ENCODE peak calls at places on chromosome 12, in six cellular contexts. P is K562, Y is HCT116, V is H1, G is GM12878, K is HepG2. N is an unnamed sample.

GRCh38 chr12:121753844-121754264 is 39.6 kb downstream of the RHOF start:
- DNase-seq in P (no peak), Y (no peak), V (no peak), G (no peak), K (no peak), N (no peak)

GRCh38 chr12:52147367-52147972 is 44.3 kb downstream of the KRT80 start:
- DNase-seq in P (peak), Y (peak), V (no peak), G (no peak), K (peak), N (peak)

GRCh38 chr12:100867639-100868393 is 73.2 kb downstream of the ANO4 start:
- DNase-seq in P (no peak), Y (no peak), V (peak), G (no peak), K (no peak), N (no peak)

GRCh38 chr12:62221107-62221506 is 39.1 kb upstream of the USP15 start:
- DNase-seq in P (no peak), Y (no peak), V (no peak), G (no peak), K (no peak), N (no peak)

GRCh38 chr12:131929530-131930456 is 717 bp downstream of the PUS1 start:
- DNase-seq in P (peak), Y (no peak), V (no peak), G (no peak), K (no peak), N (peak)

GRCh38 chr12:3827301-3828000 is 45.7 kb downstream of the PARP11 start:
- DNase-seq in P (no peak), Y (no peak), V (no peak), G (peak), K (no peak), N (no peak)

GRCh38 chr12:13573698-13574321 is 377.3 kb downstream of the EMP1 start:
- DNase-seq in P (no peak), Y (peak), V (no peak), G (no peak), K (no peak), N (no peak)

GRCh38 chr12:31006416-31007152 is 67.1 kb upstream of the DDX11 start:
- DNase-seq in P (no peak), Y (no peak), V (no peak), G (no peak), K (no peak), N (no peak)

GRCh38 chr12:5456906-5457305 is 25.0 kb downstream of the NTF3 start:
- DNase-seq in P (no peak), Y (no peak), V (no peak), G (no peak), K (no peak), N (peak)

GRCh38 chr12:62841841-62842240 is 93.1 kb downstream of the PPM1H start:
- DNase-seq in P (no peak), Y (no peak), V (no peak), G (no peak), K (no peak), N (peak)

GRCh38 chr12:121537814-121538698 is 42.8 kb downstream of the KDM2B start:
- DNase-seq in P (no peak), Y (no peak), V (no peak), G (no peak), K (no peak), N (peak)

GRCh38 chr12:115638753-115639666 is 638.5 kb downstream of the MED13L start:
- DNase-seq in P (no peak), Y (no peak), V (no peak), G (no peak), K (no peak), N (no peak)

GRCh38 chr12:100566887-100567637 is 6.4 kb upstream of the GAS2L3 start:
- DNase-seq in P (no peak), Y (no peak), V (no peak), G (peak), K (no peak), N (no peak)

GRCh38 chr12:79690606-79691298 is at the start of gene PAWR:
- DNase-seq in P (no peak), Y (peak), V (peak), G (no peak), K (peak), N (peak)

GRCh38 chr12:121579981-121580868 is 598 bp downstream of the KDM2B start:
- DNase-seq in P (peak), Y (no peak), V (peak), G (no peak), K (peak), N (peak)

GRCh38 chr12:32115404-32116104 is 8.9 kb downstream of the BICD1 start:
- DNase-seq in P (no peak), Y (peak), V (no peak), G (no peak), K (no peak), N (peak)

GRCh38 chr12:43826681-43827458 is 9.0 kb upstream of the TMEM117 start:
- DNase-seq in P (no peak), Y (no peak), V (no peak), G (no peak), K (no peak), N (no peak)

GRCh38 chr12:58529114-58529665 is 391.1 kb downstream of the LRIG3 start:
- DNase-seq in P (no peak), Y (no peak), V (no peak), G (no peak), K (no peak), N (peak)

GRCh38 chr12:19082365-19082911 is 47.1 kb upstream of the PLEKHA5 start:
- DNase-seq in P (no peak), Y (no peak), V (no peak), G (no peak), K (no peak), N (no peak)

GRCh38 chr12:73952304-73952703 is 585.3 kb upstream of the ATXN7L3B start:
- DNase-seq in P (no peak), Y (no peak), V (no peak), G (no peak), K (no peak), N (no peak)

GRCh38 chr12:29726321-29726692 is 57.4 kb downstream of the TMTC1 start:
- DNase-seq in P (no peak), Y (no peak), V (no peak), G (no peak), K (no peak), N (peak)

GRCh38 chr12:121784460-121784859 is 9.0 kb downstream of the RHOF start:
- DNase-seq in P (no peak), Y (no peak), V (no peak), G (no peak), K (no peak), N (peak)

GRCh38 chr12:83823386-83824045 is 1089.1 kb downstream of the SLC6A15 start:
- DNase-seq in P (no peak), Y (peak), V (peak), G (no peak), K (peak), N (peak)

GRCh38 chr12:113537041-113537750 is 65.5 kb upstream of the LHX5 start:
- DNase-seq in P (no peak), Y (no peak), V (no peak), G (no peak), K (no peak), N (no peak)

GRCh38 chr12:54935235-54935951 is 49.2 kb downstream of the TESPA1 start:
- DNase-seq in P (peak), Y (peak), V (no peak), G (peak), K (peak), N (peak)

GRCh38 chr12:77724367-77724957 is 106.2 kb upstream of the NAV3 start:
- DNase-seq in P (no peak), Y (peak), V (no peak), G (no peak), K (peak), N (peak)

GRCh38 chr12:55737581-55738112 is 5.3 kb upstream of the GDF11 start:
- DNase-seq in P (no peak), Y (no peak), V (no peak), G (no peak), K (no peak), N (no peak)

GRCh38 chr12:28710882-28711281 is 438.2 kb upstream of the FAR2 start:
- DNase-seq in P (no peak), Y (no peak), V (no peak), G (no peak), K (no peak), N (no peak)

GRCh38 chr12:109483346-109483745 is 5.9 kb downstream of the UBE3B start:
- DNase-seq in P (no peak), Y (no peak), V (no peak), G (no peak), K (no peak), N (no peak)

GRCh38 chr12:109482894-109483293 is 5.5 kb downstream of the UBE3B start:
- DNase-seq in P (no peak), Y (no peak), V (no peak), G (no peak), K (no peak), N (no peak)

GRCh38 chr12:109480356-109480755 is 2.9 kb downstream of the UBE3B start:
- DNase-seq in P (no peak), Y (no peak), V (no peak), G (no peak), K (no peak), N (no peak)

GRCh38 chr12:109482491-109482890 is 5.1 kb downstream of the UBE3B start:
- DNase-seq in P (no peak), Y (no peak), V (no peak), G (no peak), K (no peak), N (no peak)

DNA sequence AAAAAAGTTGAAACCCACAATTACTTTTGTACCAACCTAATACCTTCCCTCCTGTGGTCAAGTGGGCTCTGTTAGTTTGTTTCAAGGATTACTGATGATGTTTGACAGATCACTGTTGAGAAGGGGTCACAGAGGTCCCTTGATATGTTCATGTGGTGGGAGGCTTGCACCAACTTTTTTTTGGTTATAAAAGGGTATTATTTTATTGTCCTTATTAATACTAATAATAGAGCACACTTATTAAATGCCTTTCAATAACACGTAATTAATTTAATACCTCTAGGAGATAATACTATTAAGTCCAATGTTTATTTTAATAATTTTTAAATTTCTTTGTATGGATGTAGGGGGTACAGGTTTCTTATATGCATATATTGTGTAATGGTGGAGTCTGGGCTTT is 4.4 kb downstream of the UBE3B start:
- DNase-seq in P (no peak), Y (no peak), V (no peak), G (no peak), K (no peak), N (no peak)
- TF ChIP-seq POLR2A in P (no peak), Y (no peak), V (no peak), G (no peak), K (no peak), N (no peak)

GRCh38 chr12:124848621-124849380 is 14.9 kb downstream of the SCARB1 start:
- DNase-seq in P (no peak), Y (no peak), V (no peak), G (no peak), K (no peak), N (no peak)

GRCh38 chr12:124849382-124849781 is 14.3 kb downstream of the SCARB1 start:
- DNase-seq in P (no peak), Y (no peak), V (no peak), G (no peak), K (no peak), N (no peak)

GRCh38 chr12:124852329-124852831 is 11.3 kb downstream of the SCARB1 start:
- DNase-seq in P (no peak), Y (no peak), V (no peak), G (no peak), K (peak), N (no peak)

GRCh38 chr12:124852911-124853441 is 10.7 kb downstream of the SCARB1 start:
- DNase-seq in P (no peak), Y (no peak), V (no peak), G (no peak), K (no peak), N (no peak)

DNA sequence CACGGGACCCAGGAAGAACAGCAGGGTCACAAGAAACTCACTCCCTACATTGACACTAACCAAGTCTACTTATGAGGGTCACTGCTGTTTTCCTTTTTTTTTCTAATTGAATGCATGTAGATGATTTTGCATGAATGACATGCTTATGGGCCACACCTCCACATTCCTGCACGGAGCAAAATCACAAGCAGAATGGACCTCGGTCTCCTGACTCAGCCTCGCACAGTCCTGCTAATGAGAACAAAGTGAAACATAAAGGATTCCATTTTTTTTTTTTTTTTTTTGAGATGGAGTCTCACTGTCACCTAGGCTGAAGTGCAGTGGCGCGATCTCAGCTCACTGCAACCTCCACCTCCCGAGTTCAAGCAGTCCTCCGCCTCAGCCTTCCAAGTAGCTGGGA is 12.3 kb downstream of the SCARB1 start:
- DNase-seq in P (no peak), Y (no peak), V (no peak), G (no peak), K (peak), N (no peak)
- TF ChIP-seq POLR2AphosphoS5 in P (no peak), Y (no peak), V (no peak), G (no peak), K (no peak), N (no peak)

DNA sequence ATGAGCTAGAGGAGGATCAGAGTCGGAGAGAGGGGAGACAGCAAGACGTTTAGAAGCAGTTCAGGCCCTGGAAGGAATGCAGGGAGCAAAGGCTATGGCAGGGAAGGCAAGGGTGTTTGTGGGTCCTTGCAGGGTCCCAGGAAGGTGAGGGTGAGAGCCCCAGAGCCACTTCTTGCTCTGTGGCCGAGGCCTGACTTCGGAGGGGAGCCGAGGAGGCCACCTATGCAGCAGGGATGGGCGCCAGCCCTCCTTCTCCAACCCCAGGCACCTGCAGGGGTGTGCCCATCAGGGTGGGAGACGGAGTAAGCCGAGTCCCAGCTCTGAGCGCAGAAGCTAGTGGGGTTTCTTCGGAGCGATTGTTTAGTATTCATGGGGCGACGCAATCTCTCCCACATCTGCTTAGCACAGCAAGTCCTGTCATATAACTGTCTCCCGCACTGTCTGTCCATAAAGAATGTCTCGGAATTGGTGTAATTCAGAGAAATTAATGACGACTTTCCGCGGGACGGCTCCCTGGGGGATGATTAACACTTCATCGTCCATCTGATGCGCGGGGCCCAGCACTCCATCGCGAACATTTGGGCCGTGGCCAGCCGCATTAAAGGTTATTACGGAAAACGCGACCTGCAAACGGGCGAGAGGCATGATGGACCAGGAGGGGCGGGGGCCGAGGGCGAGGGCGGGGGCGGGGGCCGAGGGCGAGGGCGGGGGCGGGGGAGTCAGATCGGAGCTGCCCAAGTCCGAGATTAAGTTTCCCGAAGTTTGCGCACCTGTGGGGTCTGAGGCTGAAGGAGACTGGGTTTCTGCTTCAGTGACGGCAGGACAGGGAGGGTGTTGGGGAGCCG is 12.3 kb upstream of the CALCOCO1 start:
- DNase-seq in P (no peak), Y (no peak), V (no peak), G (no peak), K (no peak), N (no peak)
- TF ChIP-seq EZH2 in P (no peak), Y (no peak), V (peak), G (no peak), K (no peak), N (peak)

GRCh38 chr12:27245039-27245438 is 953 bp downstream of the STK38L start:
- DNase-seq in P (no peak), Y (no peak), V (no peak), G (no peak), K (no peak), N (no peak)

GRCh38 chr12:27244680-27245005 is 557 bp downstream of the STK38L start:
- DNase-seq in P (no peak), Y (no peak), V (no peak), G (no peak), K (no peak), N (peak)

GRCh38 chr12:27246774-27247173 is 2.7 kb downstream of the STK38L start:
- DNase-seq in P (no peak), Y (no peak), V (no peak), G (no peak), K (no peak), N (peak)

GRCh38 chr12:27243804-27244679 is at the start of gene STK38L:
- DNase-seq in P (peak), Y (peak), V (peak), G (peak), K (peak), N (peak)

GRCh38 chr12:27246141-27246540 is 2.1 kb downstream of the STK38L start:
- DNase-seq in P (no peak), Y (no peak), V (no peak), G (no peak), K (no peak), N (no peak)
- TF ChIP-seq POLR2A in P (no peak), Y (no peak), V (no peak), G (no peak), K (no peak), N (no peak)

GRCh38 chr12:76158518-76159321 is 74.2 kb upstream of the NAP1L1 start:
- DNase-seq in P (peak), Y (peak), V (peak), G (peak), K (peak), N (peak)
- TF ChIP-seq POLR2AphosphoS5 in P (no peak), Y (no peak), V (no peak), G (no peak), K (no peak), N (peak)

N was measured in endothelial cell of umbilical vein.